ENCODE peak calls at places on chromosomes 16 and 17, in six cellular contexts. U, R, M, P, T and E are unnamed samples.

GRCh38 chr16:59905628-59906027 is 1171.5 kb upstream of the GOT2 start:
- DNase-seq in U (no peak), R (no peak), M (no peak), P (peak), T (no peak), E (no peak)

GRCh38 chr16:49754495-49755290 is 101.2 kb downstream of the ZNF423 start:
- DNase-seq in U (no peak), R (no peak), M (no peak), P (peak), T (no peak), E (no peak)

GRCh38 chr16:2042666-2043295 is 4.9 kb downstream of the NTHL1 start:
- DNase-seq in U (no peak), R (peak), M (no peak), P (no peak), T (no peak), E (peak)

GRCh38 chr16:57750796-57751538 is 15.4 kb downstream of the KATNB1 start:
- DNase-seq in U (no peak), R (no peak), M (no peak), P (no peak), T (no peak), E (no peak)

GRCh38 chr17:12789976-12790805 is 893 bp downstream of the ARHGAP44 start:
- DNase-seq in U (no peak), R (peak), M (no peak), P (no peak), T (peak), E (no peak)

GRCh38 chr16:21708533-21709115 is 44.9 kb downstream of the OTOA start:
- DNase-seq in U (peak), R (peak), M (peak), P (peak), T (peak), E (peak)

GRCh38 chr17:8122391-8122922 is 1.4 kb downstream of the HES7 start:
- DNase-seq in U (no peak), R (no peak), M (no peak), P (peak), T (peak), E (no peak)

GRCh38 chr16:5582529-5582928 is 484.9 kb upstream of the EEF2KMT start:
- DNase-seq in U (no peak), R (no peak), M (no peak), P (no peak), T (no peak), E (no peak)

GRCh38 chr16:81429045-81429521 is 15.5 kb upstream of the CMIP start:
- DNase-seq in U (no peak), R (peak), M (no peak), P (no peak), T (peak), E (no peak)

GRCh38 chr16:85415196-85415988 is 197.7 kb upstream of the GSE1 start:
- DNase-seq in U (no peak), R (peak), M (no peak), P (no peak), T (peak), E (no peak)

GRCh38 chr16:85720319-85720637 is 30.6 kb downstream of the C16orf74 start:
- DNase-seq in U (no peak), R (no peak), M (no peak), P (peak), T (no peak), E (no peak)

GRCh38 chr16:78593352-78593751 is 493.9 kb downstream of the WWOX start:
- DNase-seq in U (no peak), R (no peak), M (no peak), P (no peak), T (no peak), E (no peak)

GRCh38 chr17:1473841-1474240 is 17.8 kb upstream of the CRK start:
- DNase-seq in U (no peak), R (no peak), M (no peak), P (no peak), T (no peak), E (no peak)

GRCh38 chr16:80694950-80695471 is 109.4 kb downstream of the CDYL2 start:
- DNase-seq in U (no peak), R (no peak), M (no peak), P (no peak), T (no peak), E (no peak)

GRCh38 chr17:17325228-17325627 is 22.1 kb downstream of the NT5M start:
- DNase-seq in U (no peak), R (peak), M (no peak), P (no peak), T (no peak), E (no peak)